ENCODE peak calls at places on chromosomes 3 and 15, in seven cellular contexts. B is AG08396, A is AG09319, G is Peyer's patch, I is ELR, U is GM10248, Z is EL. S is an unnamed sample.

GRCh38 chr3:22284559-22284958 is 533.5 kb upstream of the ZNF385D start:
- DNase-seq in B (no peak), A (no peak), G (no peak), I (peak), U (no peak), Z (peak), S (no peak)

GRCh38 chr15:90907838-90908507 is 4.9 kb downstream of the MAN2A2 start:
- DNase-seq in B (no peak), A (no peak), G (no peak), I (no peak), U (no peak), Z (no peak), S (no peak)

GRCh38 chr15:78000089-78000926 is 77.2 kb downstream of the TBC1D2B start:
- DNase-seq in B (peak), A (no peak), G (peak), I (peak), U (peak), Z (peak), S (peak)

GRCh38 chr3:56960234-56960917 is 100.1 kb upstream of the SPATA12 start:
- DNase-seq in B (no peak), A (no peak), G (no peak), I (no peak), U (peak), Z (no peak), S (no peak)

GRCh38 chr3:18195836-18196235 is 229.3 kb downstream of the SATB1 start:
- DNase-seq in B (no peak), A (no peak), G (no peak), I (no peak), U (no peak), Z (no peak), S (no peak)

GRCh38 chr3:16204751-16205150 is 30.3 kb downstream of the GALNT15 start:
- DNase-seq in B (no peak), A (no peak), G (no peak), I (no peak), U (no peak), Z (no peak), S (no peak)

GRCh38 chr15:81293728-81294500 is 30.0 kb downstream of the STARD5 start:
- DNase-seq in B (no peak), A (no peak), G (peak), I (no peak), U (peak), Z (no peak), S (peak)

GRCh38 chr3:183212096-183212495 is 41.0 kb upstream of the B3GNT5 start:
- DNase-seq in B (no peak), A (no peak), G (no peak), I (no peak), U (no peak), Z (no peak), S (no peak)

GRCh38 chr3:160176923-160177322 is 48.3 kb upstream of the C3orf80 start:
- DNase-seq in B (no peak), A (no peak), G (no peak), I (no peak), U (no peak), Z (no peak), S (no peak)

GRCh38 chr3:162777118-162777517 is 1280.5 kb downstream of the OTOL1 start:
- DNase-seq in B (no peak), A (no peak), G (no peak), I (no peak), U (no peak), Z (no peak), S (no peak)

GRCh38 chr3:53974314-53974713 is 82.7 kb upstream of the SELENOK start:
- DNase-seq in B (no peak), A (no peak), G (no peak), I (no peak), U (no peak), Z (no peak), S (no peak)

GRCh38 chr15:75815811-75816719 is 27.2 kb upstream of the UBE2Q2 start:
- DNase-seq in B (no peak), A (no peak), G (no peak), I (no peak), U (no peak), Z (no peak), S (no peak)

GRCh38 chr3:113214917-113215595 is 3.7 kb downstream of the BOC start:
- DNase-seq in B (peak), A (no peak), G (no peak), I (peak), U (no peak), Z (peak), S (no peak)